ENCODE peak calls at places on chromosome 11, in four cellular contexts. B is stimulated activated CD8-positive, alpha-beta memory T cell treated with anti-CD3 and anti-CD28 coated beads, Interleukin-2, amount 100 ng/mL, for 48 hours; W is stimulated activated CD4-positive, alpha-beta T cell treated with anti-CD3 and anti-CD28 coated beads, Interleukin-15, amount 100 ng/mL, for 24 hours; V is tibial artery. D is an unnamed sample.

GRCh38 chr11:808427-809286 is 1.1 kb upstream of the RPLP2 start:
- DNase-seq in W (peak; percentile 59), B (no peak), V (no peak), D (no peak)

GRCh38 chr11:1554981-1555712 is 16.9 kb downstream of the DUSP8 start:
- DNase-seq in B (no peak), W (no peak), V (no peak), D (no peak)

GRCh38 chr11:88315015-88315414 is 22.5 kb downstream of the CTSC start:
- DNase-seq in B (no peak), W (no peak), V (no peak), D (no peak)

GRCh38 chr11:63933459-63933858 is 5.3 kb upstream of the NAA40 start:
- DNase-seq in B (no peak), V (no peak), W (no peak), D (no peak)

GRCh38 chr11:69650081-69650831 is 9.3 kb downstream of the CCND1 start:
- DNase-seq in W (no peak), B (no peak), V (no peak), D (no peak)

GRCh38 chr11:86724137-86724536 is 51.7 kb upstream of the ME3 start:
- DNase-seq in B (no peak), V (no peak), W (no peak), D (no peak)

GRCh38 chr11:9494316-9494715 is 33.5 kb downstream of the ZNF143 start:
- DNase-seq in B (no peak), V (no peak), W (no peak), D (no peak)

GRCh38 chr11:89125298-89125697 is 52.4 kb upstream of the TYR start:
- DNase-seq in W (no peak), B (no peak), V (no peak), D (no peak)

GRCh38 chr11:72466410-72466809 is 32.1 kb upstream of the CLPB start:
- DNase-seq in V (no peak), W (no peak), B (no peak), D (no peak)

GRCh38 chr11:34599406-34599901 is 21.4 kb upstream of the EHF start:
- DNase-seq in V (no peak), B (no peak), W (no peak), D (no peak)

GRCh38 chr11:57493507-57494503 is 21.7 kb downstream of the SLC43A1 start:
- DNase-seq in B (peak; percentile 51), V (no peak), W (peak; percentile 81), D (no peak)

GRCh38 chr11:61480936-61481335 is 27.6 kb upstream of the LRRC10B start:
- DNase-seq in W (no peak), V (no peak), B (no peak), D (peak; percentile 72)

GRCh38 chr11:66183581-66184048 is 84.8 kb upstream of the RAB1B start:
- DNase-seq in V (no peak), B (no peak), W (no peak), D (no peak)

GRCh38 chr11:102780491-102780918 is at the start of gene MMP10:
- DNase-seq in W (no peak), V (no peak), B (no peak), D (no peak)

GRCh38 chr11:80241766-80242165 is 800.9 kb upstream of the TENM4 start:
- DNase-seq in V (no peak), B (no peak), W (no peak), D (no peak)

GRCh38 chr11:2578934-2579280 is 120.9 kb downstream of the KCNQ1OT1 start:
- DNase-seq in W (no peak), V (peak; percentile 35), B (no peak), D (peak; percentile 38)

GRCh38 chr11:14672635-14673034 is 29.0 kb downstream of the PDE3B start:
- DNase-seq in W (no peak), V (no peak), B (no peak), D (no peak)

GRCh38 chr11:94154095-94154856 is 25.6 kb downstream of the PANX1 start:
- DNase-seq in V (no peak), W (no peak), B (no peak), D (no peak)